ENCODE peak calls at places on chromosomes 16 and 17, in eight cellular contexts. One of them, this sample, is unnamed.

GRCh38 chr16:28258571-28258970 is 33.8 kb upstream of the SBK1 start:
- DNase-seq in HCT116: no peak
- DNase-seq in K562: no peak
- DNase-seq in HepG2: no peak
- DNase-seq in IMR-90: peak
- DNase-seq in H1: no peak
- DNase-seq in SK-N-SH: peak
- DNase-seq in A549: no peak
- DNase-seq in this sample: no peak

GRCh38 chr16:52976539-52977167 is 76.0 kb downstream of the CHD9NB start:
- DNase-seq in H1: no peak
- DNase-seq in SK-N-SH: peak
- DNase-seq in HCT116: peak
- DNase-seq in HepG2: peak
- DNase-seq in A549: peak
- DNase-seq in K562: no peak
- DNase-seq in IMR-90: peak
- DNase-seq in this sample: no peak

GRCh38 chr17:45019177-45019711 is 32.2 kb downstream of the DCAKD start:
- DNase-seq in H1: no peak
- DNase-seq in HepG2: no peak
- DNase-seq in K562: peak
- DNase-seq in IMR-90: peak
- DNase-seq in HCT116: no peak
- DNase-seq in SK-N-SH: peak
- DNase-seq in A549: peak
- DNase-seq in this sample: no peak

GRCh38 chr17:74465378-74466110 is 890 bp upstream of the CD300A start:
- DNase-seq in IMR-90: no peak
- DNase-seq in SK-N-SH: no peak
- DNase-seq in HCT116: no peak
- DNase-seq in K562: no peak
- DNase-seq in A549: no peak
- DNase-seq in HepG2: no peak
- DNase-seq in H1: no peak
- DNase-seq in this sample: no peak

GRCh38 chr17:28347261-28347891 is 10.0 kb downstream of the POLDIP2 start:
- DNase-seq in K562: no peak
- DNase-seq in IMR-90: peak
- DNase-seq in HepG2: no peak
- DNase-seq in HCT116: no peak
- DNase-seq in SK-N-SH: no peak
- DNase-seq in A549: no peak
- DNase-seq in H1: no peak
- DNase-seq in this sample: no peak

GRCh38 chr16:53372942-53373871 is 61.1 kb upstream of the RBL2 start:
- DNase-seq in SK-N-SH: peak
- DNase-seq in H1: peak
- DNase-seq in A549: peak
- DNase-seq in K562: peak
- DNase-seq in HepG2: no peak
- DNase-seq in IMR-90: no peak
- DNase-seq in HCT116: peak
- DNase-seq in this sample: no peak

GRCh38 chr16:85637061-85637807 is 24.1 kb downstream of the GSE1 start:
- DNase-seq in HepG2: no peak
- DNase-seq in HCT116: no peak
- DNase-seq in SK-N-SH: no peak
- DNase-seq in K562: no peak
- DNase-seq in A549: no peak
- DNase-seq in IMR-90: no peak
- DNase-seq in H1: no peak
- DNase-seq in this sample: no peak

GRCh38 chr17:9291912-9292562 is 270.7 kb downstream of the NTN1 start:
- DNase-seq in IMR-90: peak
- DNase-seq in H1: peak
- DNase-seq in A549: peak
- DNase-seq in HepG2: peak
- DNase-seq in SK-N-SH: peak
- DNase-seq in HCT116: no peak
- DNase-seq in K562: peak
- DNase-seq in this sample: no peak

GRCh38 chr16:57600048-57600835 is 28.2 kb upstream of the ADGRG1 start:
- DNase-seq in HepG2: peak
- DNase-seq in A549: peak
- DNase-seq in K562: peak
- DNase-seq in H1: peak
- DNase-seq in IMR-90: peak
- DNase-seq in HCT116: peak
- DNase-seq in SK-N-SH: peak
- DNase-seq in this sample: no peak

GRCh38 chr17:77842148-77842905 is 116.2 kb upstream of the TNRC6C start:
- DNase-seq in HepG2: no peak
- DNase-seq in HCT116: no peak
- DNase-seq in SK-N-SH: no peak
- DNase-seq in K562: no peak
- DNase-seq in IMR-90: peak
- DNase-seq in A549: no peak
- DNase-seq in H1: no peak
- DNase-seq in this sample: no peak

GRCh38 chr17:66602659-66603363 is 232.1 kb upstream of the CACNG5 start:
- DNase-seq in A549: no peak
- DNase-seq in HCT116: no peak
- DNase-seq in SK-N-SH: no peak
- DNase-seq in H1: no peak
- DNase-seq in HepG2: no peak
- DNase-seq in IMR-90: peak
- DNase-seq in K562: no peak
- DNase-seq in this sample: no peak

GRCh38 chr16:83689385-83689831 is 118.4 kb upstream of the HSBP1 start:
- DNase-seq in HepG2: no peak
- DNase-seq in A549: no peak
- DNase-seq in K562: no peak
- DNase-seq in H1: no peak
- DNase-seq in HCT116: no peak
- DNase-seq in SK-N-SH: no peak
- DNase-seq in IMR-90: peak
- DNase-seq in this sample: peak

GRCh38 chr16:78745491-78746019 is 646.1 kb downstream of the WWOX start:
- DNase-seq in H1: no peak
- DNase-seq in A549: no peak
- DNase-seq in HCT116: no peak
- DNase-seq in IMR-90: no peak
- DNase-seq in SK-N-SH: no peak
- DNase-seq in HepG2: no peak
- DNase-seq in K562: no peak
- DNase-seq in this sample: no peak

GRCh38 chr16:72925631-72925979 is 122.3 kb downstream of the ZFHX3 start:
- DNase-seq in HepG2: no peak
- DNase-seq in A549: no peak
- DNase-seq in SK-N-SH: no peak
- DNase-seq in H1: no peak
- DNase-seq in HCT116: no peak
- DNase-seq in K562: no peak
- DNase-seq in IMR-90: no peak
- DNase-seq in this sample: no peak

GRCh38 chr17:58991718-58992331 is 114.9 kb downstream of the TRIM37 start:
- DNase-seq in H1: no peak
- DNase-seq in HepG2: peak
- DNase-seq in A549: no peak
- DNase-seq in IMR-90: peak
- DNase-seq in SK-N-SH: no peak
- DNase-seq in K562: no peak
- DNase-seq in HCT116: no peak
- DNase-seq in this sample: peak

GRCh38 chr17:19554393-19554792 is 20.7 kb downstream of the SLC47A1 start:
- DNase-seq in SK-N-SH: no peak
- DNase-seq in IMR-90: no peak
- DNase-seq in K562: no peak
- DNase-seq in H1: no peak
- DNase-seq in A549: no peak
- DNase-seq in HepG2: peak
- DNase-seq in HCT116: no peak
- DNase-seq in this sample: no peak

GRCh38 chr17:65794572-65794971 is 233.1 kb upstream of the AXIN2 start:
- DNase-seq in HCT116: peak
- DNase-seq in H1: no peak
- DNase-seq in SK-N-SH: peak
- DNase-seq in IMR-90: peak
- DNase-seq in A549: peak
- DNase-seq in K562: peak
- DNase-seq in HepG2: peak
- DNase-seq in this sample: no peak

DNA sequence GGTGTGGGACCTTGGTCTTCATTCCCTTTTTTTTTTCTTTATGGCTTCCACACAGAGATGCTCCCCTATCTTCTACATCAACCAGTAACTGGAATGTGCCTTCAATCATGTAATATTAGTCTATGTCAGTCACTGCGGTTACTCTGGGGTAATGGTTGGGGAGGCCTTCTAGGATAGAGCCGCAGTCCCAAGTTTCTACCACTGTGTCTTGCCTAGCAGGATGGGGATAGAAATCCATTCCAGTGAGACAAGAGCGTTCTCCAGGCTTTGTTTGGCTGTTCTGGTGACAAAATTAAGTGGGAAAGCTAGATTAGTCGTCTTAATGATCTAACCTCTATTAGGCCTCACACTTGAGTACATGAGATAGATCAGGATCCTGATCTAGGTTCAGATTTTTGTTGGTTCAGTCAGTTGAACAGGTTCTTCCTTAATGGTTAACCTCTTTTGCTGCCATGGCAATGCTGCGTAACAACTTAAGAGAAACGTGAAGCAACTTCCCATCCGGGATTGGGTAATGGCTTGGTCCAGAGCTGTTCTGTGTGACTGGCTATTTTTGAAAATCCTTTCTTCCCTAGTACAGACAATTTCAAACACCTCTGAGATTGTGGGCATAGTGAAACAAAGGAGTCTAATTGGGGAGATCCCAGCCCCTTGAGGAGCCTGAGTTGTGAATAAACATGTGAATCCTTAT is 8.7 kb downstream of the MSL1 start:
- DNase-seq in HCT116: no peak
- DNase-seq in SK-N-SH: no peak
- DNase-seq in A549: no peak
- DNase-seq in H1: no peak
- DNase-seq in HepG2: no peak
- DNase-seq in IMR-90: no peak
- DNase-seq in K562: no peak
- DNase-seq in this sample: no peak
- TF ChIP-seq RAD21 in HCT116: no peak
- TF ChIP-seq RAD21 in SK-N-SH: no peak
- TF ChIP-seq RAD21 in A549: no peak
- TF ChIP-seq RAD21 in H1: no peak
- TF ChIP-seq RAD21 in HepG2: no peak
- TF ChIP-seq RAD21 in IMR-90: no peak
- TF ChIP-seq RAD21 in K562: no peak
- TF ChIP-seq RAD21 in this sample: no peak

GRCh38 chr17:79949646-79950292 is 85.9 kb downstream of the TBC1D16 start:
- DNase-seq in H1: peak
- DNase-seq in HepG2: no peak
- DNase-seq in IMR-90: no peak
- DNase-seq in SK-N-SH: peak
- DNase-seq in A549: no peak
- DNase-seq in HCT116: no peak
- DNase-seq in K562: no peak
- DNase-seq in this sample: no peak
- H3K4me3 ChIP-seq in H1: peak
- H3K4me3 ChIP-seq in HepG2: no peak
- H3K4me3 ChIP-seq in IMR-90: no peak
- H3K4me3 ChIP-seq in SK-N-SH: no peak
- H3K4me3 ChIP-seq in A549: no peak
- H3K4me3 ChIP-seq in HCT116: no peak
- H3K4me3 ChIP-seq in K562: no peak
- H3K4me3 ChIP-seq in this sample: no peak

GRCh38 chr16:7304257-7304656 is 28.4 kb upstream of the RBFOX1 start:
- DNase-seq in IMR-90: no peak
- DNase-seq in K562: no peak
- DNase-seq in A549: no peak
- DNase-seq in H1: no peak
- DNase-seq in HCT116: no peak
- DNase-seq in HepG2: no peak
- DNase-seq in SK-N-SH: peak
- DNase-seq in this sample: no peak

GRCh38 chr16:7303014-7303676 is 29.5 kb upstream of the RBFOX1 start:
- DNase-seq in IMR-90: no peak
- DNase-seq in HCT116: no peak
- DNase-seq in A549: no peak
- DNase-seq in K562: no peak
- DNase-seq in HepG2: no peak
- DNase-seq in SK-N-SH: peak
- DNase-seq in H1: peak
- DNase-seq in this sample: no peak

GRCh38 chr16:7303677-7304200 is 28.9 kb upstream of the RBFOX1 start:
- DNase-seq in SK-N-SH: peak
- DNase-seq in HepG2: no peak
- DNase-seq in HCT116: no peak
- DNase-seq in K562: no peak
- DNase-seq in IMR-90: no peak
- DNase-seq in A549: no peak
- DNase-seq in H1: peak
- DNase-seq in this sample: no peak

DNA sequence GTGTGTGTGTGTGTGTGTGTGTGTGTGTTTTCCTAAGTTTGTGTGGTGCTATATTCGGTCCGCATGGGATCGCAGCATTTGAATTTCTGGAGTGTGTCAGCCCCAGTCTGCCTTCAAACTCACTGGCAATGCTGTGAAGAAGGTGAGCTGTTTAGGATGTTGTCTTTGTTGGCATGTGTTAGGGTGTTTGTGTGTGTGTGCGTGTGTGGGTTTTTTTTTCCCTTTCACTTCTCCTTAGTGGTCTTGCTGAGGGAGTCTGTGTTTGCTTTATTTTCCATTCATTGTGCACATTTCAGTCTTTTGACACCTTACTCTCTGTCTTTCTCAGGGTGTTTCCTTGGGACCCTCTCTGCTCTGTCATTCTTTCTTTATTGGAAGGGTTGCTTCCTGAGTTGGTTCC is 27.7 kb upstream of the RBFOX1 start:
- DNase-seq in K562: no peak
- DNase-seq in IMR-90: no peak
- DNase-seq in HCT116: no peak
- DNase-seq in HepG2: no peak
- DNase-seq in SK-N-SH: no peak
- DNase-seq in A549: no peak
- DNase-seq in H1: no peak
- DNase-seq in this sample: no peak
- TF ChIP-seq RAD21 in K562: no peak
- TF ChIP-seq RAD21 in IMR-90: no peak
- TF ChIP-seq RAD21 in HCT116: no peak
- TF ChIP-seq RAD21 in HepG2: no peak
- TF ChIP-seq RAD21 in SK-N-SH: no peak
- TF ChIP-seq RAD21 in A549: no peak
- TF ChIP-seq RAD21 in H1: no peak
- TF ChIP-seq RAD21 in this sample: no peak

DNA sequence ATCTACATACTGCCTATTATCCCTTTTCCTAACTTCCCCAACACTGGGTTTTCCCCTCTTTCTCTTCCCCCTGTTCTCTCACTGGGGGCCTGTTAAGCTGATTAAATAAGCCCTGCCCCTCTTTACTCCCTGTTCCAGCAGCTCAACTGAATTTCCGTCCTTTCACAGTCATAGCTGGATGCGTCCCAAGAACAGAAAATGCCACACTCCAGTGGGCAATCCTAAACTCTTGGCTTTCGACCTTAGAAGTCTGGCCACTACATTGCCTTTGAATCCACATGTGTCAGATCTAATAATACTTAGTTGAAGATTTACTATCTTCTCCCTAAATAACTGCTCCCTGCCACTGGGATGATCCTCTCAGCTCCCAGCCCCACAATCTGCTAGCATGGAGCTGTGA is 34.5 kb downstream of the KCNJ16 start:
- DNase-seq in A549: no peak
- DNase-seq in HepG2: no peak
- DNase-seq in K562: no peak
- DNase-seq in SK-N-SH: no peak
- DNase-seq in IMR-90: no peak
- DNase-seq in H1: no peak
- DNase-seq in HCT116: no peak
- DNase-seq in this sample: no peak
- H3K4me3 ChIP-seq in A549: no peak
- H3K4me3 ChIP-seq in HepG2: no peak
- H3K4me3 ChIP-seq in K562: no peak
- H3K4me3 ChIP-seq in SK-N-SH: no peak
- H3K4me3 ChIP-seq in IMR-90: no peak
- H3K4me3 ChIP-seq in H1: no peak
- H3K4me3 ChIP-seq in HCT116: no peak
- H3K4me3 ChIP-seq in this sample: no peak

This sample was measured in GM12878.